ENCODE peak calls at places on chromosomes 13 and 19, in eight cellular contexts. E is right lobe of liver, Z is heart left ventricle, N is adrenal gland, V is A549, H is body of pancreas, D is tibial nerve, J is lower leg skin. X is an unnamed sample.

GRCh38 chr13:51776179-51776578 is 27.8 kb downstream of the DHRS12 start:
- DNase-seq in E (no peak), Z (no peak), N (no peak), V (no peak), H (peak), D (no peak), J (no peak), X (no peak)

GRCh38 chr19:5985098-5985783 is 7.3 kb upstream of the RANBP3 start:
- DNase-seq in E (no peak), Z (no peak), N (peak), V (no peak), H (no peak), D (no peak), J (no peak), X (peak)

GRCh38 chr19:40549007-40549708 is 27.5 kb upstream of the SHKBP1 start:
- DNase-seq in E (no peak), Z (peak), N (peak), V (peak), H (peak), D (peak), J (no peak), X (no peak)

GRCh38 chr19:45882652-45883585 is 3.0 kb downstream of the IRF2BP1 start:
- DNase-seq in E (peak), Z (peak), N (peak), V (peak), H (peak), D (peak), J (peak), X (peak)

GRCh38 chr19:40252395-40252794 is 25.9 kb upstream of the CCNP start:
- DNase-seq in E (no peak), Z (no peak), N (no peak), V (no peak), H (no peak), D (no peak), J (no peak), X (no peak)

GRCh38 chr19:18814063-18814462 is 17.7 kb upstream of the UPF1 start:
- DNase-seq in E (no peak), Z (no peak), N (peak), V (no peak), H (no peak), D (peak), J (no peak), X (no peak)

GRCh38 chr13:87999791-88000190 is 328.6 kb downstream of the SLITRK5 start:
- DNase-seq in E (no peak), Z (no peak), N (no peak), V (no peak), H (no peak), D (no peak), J (no peak), X (no peak)

GRCh38 chr13:30744686-30745085 is 9.3 kb downstream of the ALOX5AP start:
- DNase-seq in E (no peak), Z (no peak), N (no peak), V (no peak), H (no peak), D (no peak), J (no peak), X (no peak)

GRCh38 chr13:113361406-113361805 is 2.5 kb downstream of the GRTP1 start:
- DNase-seq in E (no peak), Z (no peak), N (no peak), V (no peak), H (no peak), D (no peak), J (peak), X (no peak)

GRCh38 chr19:37468961-37469777 is at the start of gene ZNF570:
- DNase-seq in E (peak), Z (peak), N (peak), V (peak), H (peak), D (peak), J (peak), X (no peak)
- TF ChIP-seq POLR2A in E (no peak), Z (peak), N (peak), V (peak), H (peak), D (peak), J (no peak), X (no peak)

DNA sequence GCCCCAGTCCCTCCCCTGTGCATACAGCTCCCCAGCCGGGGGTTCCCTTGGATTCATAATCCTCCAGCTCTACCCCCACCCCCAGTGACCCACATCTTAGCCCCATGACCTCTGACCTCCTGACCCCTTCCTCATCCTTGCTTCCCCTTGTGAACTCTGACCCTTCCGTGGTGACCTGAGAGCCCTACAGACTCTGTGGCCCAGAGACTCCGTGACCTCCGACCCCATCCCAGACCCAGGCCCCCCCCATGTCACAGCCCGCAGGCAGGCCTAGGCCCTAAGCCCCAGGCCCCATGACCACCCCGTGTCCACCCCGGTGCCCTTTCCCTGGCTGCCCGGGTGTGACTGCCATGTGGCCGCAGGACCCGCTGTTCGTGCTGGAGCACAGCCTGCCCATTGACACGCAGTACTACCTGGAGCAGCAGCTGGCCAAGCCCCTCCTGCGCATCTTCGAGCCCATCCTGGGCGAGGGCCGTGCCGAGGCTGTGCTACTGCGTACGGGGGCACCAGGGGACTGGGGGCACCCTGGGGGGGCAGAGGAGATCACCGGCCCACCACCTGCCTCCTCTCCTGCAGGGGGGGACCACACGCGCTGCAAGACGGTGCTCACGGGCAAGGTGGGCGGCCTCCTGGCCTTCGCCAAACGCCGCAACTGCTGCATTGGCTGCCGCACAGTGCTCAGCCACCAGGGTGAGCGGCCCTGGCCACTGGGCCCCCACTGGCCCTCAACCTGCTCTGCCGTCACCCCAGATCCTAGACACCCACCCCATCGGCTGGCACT is 2.5 kb upstream of the SPIB start:
- DNase-seq in E (no peak), Z (no peak), N (no peak), V (no peak), H (no peak), D (no peak), J (no peak), X (no peak)
- TF ChIP-seq POLR2A in E (no peak), Z (no peak), N (no peak), V (no peak), H (no peak), D (no peak), J (no peak), X (no peak)

GRCh38 chr19:35714601-35715354 is 3.0 kb upstream of the KMT2B start:
- DNase-seq in E (no peak), Z (no peak), N (no peak), V (peak), H (no peak), D (no peak), J (no peak), X (no peak)

GRCh38 chr19:35716985-35717664 is 678 bp upstream of the KMT2B start:
- DNase-seq in E (peak), Z (peak), N (peak), V (peak), H (peak), D (peak), J (peak), X (peak)

GRCh38 chr19:35715355-35715809 is 2.4 kb upstream of the KMT2B start:
- DNase-seq in E (no peak), Z (no peak), N (no peak), V (no peak), H (no peak), D (no peak), J (no peak), X (no peak)

GRCh38 chr19:35716735-35716984 is 1.1 kb upstream of the KMT2B start:
- DNase-seq in E (no peak), Z (no peak), N (no peak), V (no peak), H (no peak), D (no peak), J (no peak), X (no peak)

GRCh38 chr19:35715981-35716734 is 1.6 kb upstream of the KMT2B start:
- DNase-seq in E (peak), Z (peak), N (peak), V (peak), H (peak), D (no peak), J (peak), X (peak)
- TF ChIP-seq POLR2A in E (no peak), Z (peak), N (no peak), V (peak), H (peak), D (no peak), J (no peak), X (peak)

GRCh38 chr19:55667958-55668357 is 7.1 kb upstream of the EPN1 start:
- DNase-seq in E (no peak), Z (no peak), N (peak), V (no peak), H (no peak), D (no peak), J (no peak), X (no peak)
- TF ChIP-seq POLR2A in E (no peak), Z (no peak), N (no peak), V (no peak), H (no peak), D (no peak), J (no peak), X (no peak)

GRCh38 chr19:1027020-1027952 is 878 bp downstream of the CNN2 start:
- DNase-seq in E (no peak), Z (no peak), N (no peak), V (no peak), H (no peak), D (no peak), J (no peak), X (no peak)

GRCh38 chr19:1026189-1027019 is at the start of gene CNN2:
- DNase-seq in E (peak), Z (peak), N (peak), V (peak), H (peak), D (peak), J (peak), X (peak)

GRCh38 chr19:1032264-1032867 is 6.0 kb downstream of the CNN2 start:
- DNase-seq in E (no peak), Z (no peak), N (no peak), V (no peak), H (no peak), D (no peak), J (no peak), X (no peak)

GRCh38 chr19:1027953-1028902 is 1.8 kb downstream of the CNN2 start:
- DNase-seq in E (no peak), Z (peak), N (peak), V (peak), H (peak), D (no peak), J (peak), X (peak)
- TF ChIP-seq POLR2A in E (no peak), Z (peak), N (peak), V (peak), H (peak), D (peak), J (no peak), X (peak)

DNA sequence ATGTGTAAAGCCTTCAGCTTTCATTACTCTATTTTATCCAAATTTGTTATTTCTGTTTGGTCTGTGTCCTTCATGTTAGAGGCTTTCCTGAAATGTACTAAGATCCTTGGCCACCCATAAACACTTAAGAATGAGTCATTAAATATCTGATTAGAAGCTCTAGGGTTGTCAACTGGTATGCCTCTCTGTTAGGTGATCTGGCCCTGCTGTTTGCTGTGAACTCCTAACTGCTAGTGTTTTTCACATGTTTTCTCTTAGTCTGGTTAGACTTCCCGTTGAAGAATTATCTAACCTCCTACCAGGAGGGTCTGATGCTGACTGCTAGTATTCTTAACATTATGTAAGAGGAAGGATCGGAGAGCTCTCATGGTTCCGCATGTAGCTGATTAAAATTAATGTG is 207.0 kb upstream of the SPRY2 start:
- DNase-seq in E (no peak), Z (peak), N (no peak), V (no peak), H (no peak), D (no peak), J (no peak), X (no peak)
- TF ChIP-seq POLR2A in E (no peak), Z (no peak), N (no peak), V (no peak), H (no peak), D (no peak), J (no peak), X (no peak)

DNA sequence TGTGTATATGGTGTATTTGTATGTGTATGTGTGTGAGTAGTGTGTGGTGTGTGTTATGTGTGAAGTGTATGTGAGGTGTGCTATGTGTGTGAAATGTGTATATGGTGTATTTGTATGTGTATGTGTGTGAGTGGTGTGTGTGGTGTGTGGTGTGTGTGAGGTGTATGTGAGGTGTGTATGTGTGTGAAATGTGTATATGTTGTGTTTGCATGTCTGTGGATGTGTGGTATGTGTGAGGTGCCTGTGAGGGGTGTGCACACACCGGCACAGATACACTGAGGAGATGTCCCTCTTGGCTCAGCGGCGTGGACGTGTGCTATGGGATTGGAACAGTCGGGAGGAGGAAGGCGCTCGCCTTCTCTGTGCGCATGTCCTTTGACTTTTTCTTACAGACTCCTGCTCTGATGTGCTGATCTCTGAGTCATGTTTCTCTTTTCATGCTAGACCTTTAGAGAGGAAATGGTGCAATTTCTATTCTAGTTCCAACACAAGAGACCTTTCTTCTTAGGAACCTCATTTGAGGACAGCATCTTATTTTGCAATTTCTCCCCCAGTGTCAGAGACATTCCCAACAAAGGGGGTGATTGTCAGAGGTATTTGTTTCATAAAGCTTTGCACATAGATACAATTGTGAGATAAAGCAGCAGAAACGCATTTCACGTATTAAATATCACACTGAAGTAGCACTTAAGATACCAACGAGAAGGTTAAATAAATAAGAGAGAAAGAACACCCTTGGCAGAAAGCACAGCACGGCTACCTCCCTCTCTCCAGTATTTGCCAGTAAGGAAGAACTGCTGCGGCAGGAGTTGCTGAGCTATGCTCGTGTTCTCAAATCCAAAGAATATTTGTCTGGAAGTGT is 11.3 kb upstream of the TNFRSF19 start:
- DNase-seq in E (no peak), Z (peak), N (peak), V (peak), H (no peak), D (peak), J (no peak), X (peak)
- TF ChIP-seq POLR2A in E (no peak), Z (no peak), N (no peak), V (peak), H (no peak), D (no peak), J (no peak), X (no peak)